ENCODE peak calls at places on chromosome 10, in eight cellular contexts. J, M, L, V, G, D, F and X are unnamed samples.

GRCh38 chr10:49220031-49220430 is 31.8 kb upstream of the TMEM273 start:
- DNase-seq in J (no peak), M (no peak), L (no peak), V (no peak), G (no peak), D (no peak), F (no peak), X (peak; percentile 38)

GRCh38 chr10:23096814-23097549 is 1.6 kb downstream of the MSRB2 start:
- DNase-seq in J (no peak), M (peak; percentile 43), L (no peak), V (peak; percentile 96), G (peak; percentile 38), D (peak; percentile 97), F (no peak), X (peak; percentile 64)

GRCh38 chr10:78779339-78779955 is 289.3 kb upstream of the ZMIZ1 start:
- DNase-seq in J (peak; percentile 23), M (no peak), L (no peak), V (no peak), G (no peak), D (peak; percentile 6), F (peak; percentile 75), X (no peak)

GRCh38 chr10:3745582-3745981 is 39.4 kb downstream of the KLF6 start:
- DNase-seq in J (no peak), M (no peak), L (no peak), V (no peak), G (no peak), D (no peak), F (no peak), X (no peak)

GRCh38 chr10:79446451-79447020 is 1.1 kb upstream of the ZCCHC24 start:
- DNase-seq in J (peak; percentile 92), M (no peak), L (no peak), V (peak; percentile 45), G (peak; percentile 80), D (peak; percentile 53), F (peak; percentile 92), X (no peak)

GRCh38 chr10:110993024-110993693 is 73.8 kb downstream of the SHOC2 start:
- DNase-seq in J (no peak), M (peak; percentile 90), L (peak; percentile 25), V (peak; percentile 65), G (no peak), D (peak; percentile 70), F (no peak), X (peak; percentile 90)

GRCh38 chr10:35372329-35372728 is 36.0 kb downstream of the CCNY start:
- DNase-seq in J (no peak), M (peak; percentile 68), L (no peak), V (peak; percentile 81), G (no peak), D (peak; percentile 41), F (no peak), X (no peak)

GRCh38 chr10:71821909-71822763 is 28.9 kb downstream of the PSAP start:
- DNase-seq in J (peak; percentile 46), M (peak; percentile 78), L (no peak), V (no peak), G (no peak), D (no peak), F (peak; percentile 19), X (no peak)

GRCh38 chr10:118305730-118306129 is 36.4 kb downstream of the FAM204A start:
- DNase-seq in J (no peak), M (no peak), L (no peak), V (no peak), G (no peak), D (no peak), F (no peak), X (no peak)

GRCh38 chr10:37495415-37495814 is 362.0 kb downstream of the ZNF248 start:
- DNase-seq in J (no peak), M (no peak), L (no peak), V (no peak), G (no peak), D (no peak), F (no peak), X (no peak)
- TF ChIP-seq CTCF in J (no peak), M (no peak), L (no peak), V (no peak), G (peak; percentile 22), D (no peak), F (peak; percentile 35), X (no peak)

GRCh38 chr10:133286366-133286765 is 9.7 kb upstream of the ADAM8 start:
- DNase-seq in J (no peak), M (no peak), L (no peak), V (no peak), G (no peak), D (no peak), F (no peak), X (no peak)

GRCh38 chr10:133289761-133290160 is 13.1 kb upstream of the ADAM8 start:
- DNase-seq in J (no peak), M (no peak), L (no peak), V (no peak), G (no peak), D (no peak), F (no peak), X (no peak)

GRCh38 chr10:133283931-133284330 is 7.3 kb upstream of the ADAM8 start:
- DNase-seq in J (no peak), M (no peak), L (no peak), V (no peak), G (no peak), D (no peak), F (no peak), X (no peak)

GRCh38 chr10:133285217-133285616 is 8.5 kb upstream of the ADAM8 start:
- DNase-seq in J (no peak), M (no peak), L (no peak), V (no peak), G (no peak), D (no peak), F (no peak), X (no peak)

DNA sequence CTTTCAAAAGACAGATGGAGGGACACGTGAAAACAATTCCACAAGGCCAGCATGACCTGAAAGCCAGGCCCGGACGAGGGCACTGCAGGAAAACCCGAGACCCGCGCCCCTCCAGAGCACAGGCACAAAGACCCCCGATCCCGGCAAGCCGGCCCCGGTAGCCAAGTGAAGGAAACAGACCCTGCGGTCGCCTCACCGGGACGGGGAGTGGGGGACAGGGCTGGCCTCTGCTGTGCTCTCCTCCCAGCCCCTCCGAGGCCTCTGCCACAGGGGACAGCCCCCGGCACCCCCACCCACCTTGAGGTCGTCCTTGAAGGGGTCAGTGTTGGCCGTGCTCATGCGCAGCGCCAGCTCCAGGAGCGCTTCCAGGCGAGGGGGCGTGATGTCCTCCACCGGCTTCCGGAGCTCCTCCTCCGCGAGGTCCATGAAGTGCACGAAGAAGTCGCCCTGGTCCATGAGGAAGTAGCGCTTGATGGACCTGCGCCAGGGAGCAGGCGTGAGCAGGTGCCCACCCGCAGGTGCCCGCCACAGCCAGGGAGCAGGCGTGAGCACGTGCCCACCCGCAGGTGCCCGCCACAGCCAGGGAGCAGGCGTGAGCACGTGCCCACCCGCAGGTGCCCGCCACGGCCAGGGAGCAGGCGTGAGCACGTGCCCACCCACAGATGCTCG is 11.3 kb upstream of the ADAM8 start:
- DNase-seq in J (peak; percentile 71), M (no peak), L (no peak), V (no peak), G (no peak), D (no peak), F (no peak), X (no peak)
- H3K4me3 ChIP-seq in J (no peak overlapping the region), M (no peak overlapping the region), L (no peak overlapping the region), V (no peak overlapping the region), G (no peak overlapping the region), D (no peak overlapping the region), F (no peak overlapping the region), X (no peak overlapping the region)

GRCh38 chr10:16606923-16607322 is 85.2 kb upstream of the C1QL3 start:
- DNase-seq in J (no peak), M (no peak), L (no peak), V (no peak), G (no peak), D (no peak), F (no peak), X (no peak)

GRCh38 chr10:16611037-16611436 is 89.4 kb upstream of the C1QL3 start:
- DNase-seq in J (no peak), M (no peak), L (no peak), V (peak; percentile 3), G (no peak), D (peak; percentile 10), F (no peak), X (peak; percentile 7)

GRCh38 chr10:16606421-16606820 is 84.7 kb upstream of the C1QL3 start:
- DNase-seq in J (no peak), M (no peak), L (peak; percentile 62), V (peak; percentile 15), G (no peak), D (no peak), F (no peak), X (peak; percentile 51)

GRCh38 chr10:16609195-16609594 is 87.5 kb upstream of the C1QL3 start:
- DNase-seq in J (no peak), M (no peak), L (no peak), V (no peak), G (no peak), D (no peak), F (no peak), X (no peak)

GRCh38 chr10:16612148-16612742 is 90.6 kb upstream of the C1QL3 start:
- DNase-seq in J (no peak), M (peak; percentile 41), L (no peak), V (peak; percentile 67), G (peak; percentile 60), D (peak; percentile 65), F (no peak), X (peak; percentile 63)
- TF ChIP-seq CTCF in J (no peak), M (no peak), L (no peak), V (no peak), G (no peak), D (no peak), F (no peak), X (no peak)

GRCh38 chr10:63107943-63108437 is 25.1 kb upstream of the NRBF2 start:
- DNase-seq in J (no peak), M (no peak), L (no peak), V (no peak), G (no peak), D (no peak), F (no peak), X (no peak)

GRCh38 chr10:63103971-63104409 is 29.1 kb upstream of the NRBF2 start:
- DNase-seq in J (no peak), M (no peak), L (no peak), V (no peak), G (no peak), D (no peak), F (no peak), X (no peak)

GRCh38 chr10:63110940-63111339 is 22.2 kb upstream of the NRBF2 start:
- DNase-seq in J (no peak), M (no peak), L (no peak), V (no peak), G (no peak), D (no peak), F (no peak), X (no peak)

DNA sequence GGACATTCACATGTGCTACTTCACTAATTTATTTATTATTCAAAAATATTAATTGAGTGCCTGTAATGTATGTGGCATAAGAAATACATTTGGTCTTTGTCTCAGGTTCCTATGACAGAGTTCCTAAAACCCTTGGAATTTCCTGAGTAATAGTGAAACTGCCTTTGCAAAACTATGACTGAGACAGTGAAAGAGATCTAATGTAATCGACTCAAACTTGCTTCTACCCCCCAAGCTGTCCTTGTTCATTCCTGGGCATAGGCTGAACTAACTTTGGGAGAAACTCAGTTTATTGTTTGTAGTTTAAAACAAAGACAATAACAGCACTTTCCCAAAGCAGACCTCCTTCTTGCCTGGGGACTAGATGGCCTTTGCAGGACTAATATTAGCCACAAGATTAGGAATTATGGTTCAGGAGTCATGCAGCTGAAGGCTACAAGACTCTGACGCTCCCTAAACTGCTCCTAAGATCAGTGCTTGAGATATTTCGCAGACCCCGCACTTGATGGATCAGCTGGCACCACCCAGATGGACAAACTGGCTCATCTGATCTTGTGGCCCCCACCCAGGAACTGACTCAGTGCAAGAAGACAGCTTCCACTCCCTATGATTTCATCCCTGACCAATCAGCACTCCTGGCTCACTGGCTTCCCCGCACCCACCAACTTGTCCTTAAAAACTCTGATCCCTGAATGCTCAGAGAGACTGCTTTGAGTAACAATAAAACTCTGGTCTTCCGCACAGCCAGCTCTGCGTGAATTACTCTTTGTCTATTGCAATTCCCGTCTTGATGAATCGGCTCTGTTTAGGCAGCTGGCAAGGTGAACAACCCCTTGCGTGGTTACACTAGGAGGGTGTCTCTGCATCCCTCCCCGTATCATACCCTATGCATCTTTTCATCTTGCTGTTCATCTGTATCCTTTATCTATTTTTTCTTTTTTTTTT is 27.0 kb upstream of the NRBF2 start:
- DNase-seq in J (no peak), M (peak; percentile 56), L (no peak), V (peak; percentile 62), G (no peak), D (peak; percentile 74), F (no peak), X (peak; percentile 70)
- H3K4me3 ChIP-seq in J (no peak overlapping the region), M (no peak overlapping the region), L (no peak overlapping the region), V (no peak overlapping the region), G (no peak overlapping the region), D (no peak overlapping the region), F (no peak overlapping the region), X (peak overlapping the region; percentile 1)